ENCODE peak calls at places on chromosomes 13 and 19, in four cellular contexts. One of them, this sample, is unnamed.
A peak's percentile ranks its signal among the peaks of the same experiment; 100 is the strongest.

GRCh38 chr13:39035204-39035603 is 2.7 kb downstream of the PROSER1 start:
- DNase-seq in omental fat pad: no peak
- DNase-seq in CD8-positive, alpha-beta T cell: no peak
- DNase-seq in Peyer's patch: no peak
- DNase-seq in this sample: no peak

GRCh38 chr19:45406957-45407375 is 522 bp downstream of the POLR1G start:
- DNase-seq in omental fat pad: no peak
- DNase-seq in CD8-positive, alpha-beta T cell: no peak
- DNase-seq in Peyer's patch: no peak
- DNase-seq in this sample: no peak

GRCh38 chr19:11422163-11423068 is 3.3 kb upstream of the RGL3 start:
- DNase-seq in Peyer's patch: peak; percentile 73
- DNase-seq in omental fat pad: peak; percentile 41
- DNase-seq in CD8-positive, alpha-beta T cell: peak; percentile 60
- DNase-seq in this sample: peak; percentile 69

GRCh38 chr19:32020538-32020937 is 324.9 kb upstream of the ZNF507 start:
- DNase-seq in Peyer's patch: no peak
- DNase-seq in CD8-positive, alpha-beta T cell: no peak
- DNase-seq in omental fat pad: no peak
- DNase-seq in this sample: no peak

GRCh38 chr19:2695288-2695866 is 7.1 kb downstream of the GNG7 start:
- DNase-seq in CD8-positive, alpha-beta T cell: no peak
- DNase-seq in omental fat pad: no peak
- DNase-seq in Peyer's patch: no peak
- DNase-seq in this sample: no peak

GRCh38 chr13:105471683-105472082 is 1063.8 kb downstream of the EFNB2 start:
- DNase-seq in CD8-positive, alpha-beta T cell: no peak
- DNase-seq in Peyer's patch: no peak
- DNase-seq in omental fat pad: no peak
- DNase-seq in this sample: no peak

GRCh38 chr19:49549045-49549444 is 21.2 kb downstream of the RCN3 start:
- DNase-seq in Peyer's patch: no peak
- DNase-seq in omental fat pad: no peak
- DNase-seq in CD8-positive, alpha-beta T cell: no peak
- DNase-seq in this sample: no peak

GRCh38 chr13:24684600-24684998 is 4.4 kb downstream of the ATP12A start:
- DNase-seq in Peyer's patch: no peak
- DNase-seq in omental fat pad: no peak
- DNase-seq in CD8-positive, alpha-beta T cell: peak; percentile 16
- DNase-seq in this sample: no peak

GRCh38 chr13:34172048-34172447 is 354.1 kb downstream of the RFC3 start:
- DNase-seq in Peyer's patch: no peak
- DNase-seq in omental fat pad: no peak
- DNase-seq in CD8-positive, alpha-beta T cell: no peak
- DNase-seq in this sample: no peak

DNA sequence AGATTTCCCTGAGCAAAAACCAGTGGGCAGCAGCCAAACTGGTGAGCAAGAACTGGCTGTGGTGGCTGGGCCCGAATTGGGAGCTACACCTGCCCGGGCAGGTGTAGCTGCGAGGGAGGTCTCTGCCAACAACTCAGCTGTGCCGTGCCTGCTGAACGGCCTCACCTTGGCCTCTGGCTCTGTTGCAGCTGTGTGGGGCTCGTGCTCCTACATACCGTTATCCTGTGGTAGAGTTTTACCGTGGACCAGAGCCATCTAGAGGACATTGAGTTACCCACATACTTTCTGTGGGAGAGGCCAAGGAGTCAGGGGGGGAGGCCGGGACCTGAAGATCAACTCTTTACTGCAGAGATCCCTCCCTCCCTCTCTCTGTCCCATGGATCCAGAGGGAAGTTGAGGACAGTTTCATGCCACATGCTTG is 113.2 kb downstream of the TM9SF2 start:
- DNase-seq in omental fat pad: no peak
- DNase-seq in CD8-positive, alpha-beta T cell: peak; percentile 22
- DNase-seq in Peyer's patch: no peak
- DNase-seq in this sample: no peak
- TF ChIP-seq CTCF in omental fat pad: no peak
- TF ChIP-seq CTCF in CD8-positive, alpha-beta T cell: no peak
- TF ChIP-seq CTCF in Peyer's patch: peak; percentile 29
- TF ChIP-seq CTCF in this sample: peak; percentile 32

DNA sequence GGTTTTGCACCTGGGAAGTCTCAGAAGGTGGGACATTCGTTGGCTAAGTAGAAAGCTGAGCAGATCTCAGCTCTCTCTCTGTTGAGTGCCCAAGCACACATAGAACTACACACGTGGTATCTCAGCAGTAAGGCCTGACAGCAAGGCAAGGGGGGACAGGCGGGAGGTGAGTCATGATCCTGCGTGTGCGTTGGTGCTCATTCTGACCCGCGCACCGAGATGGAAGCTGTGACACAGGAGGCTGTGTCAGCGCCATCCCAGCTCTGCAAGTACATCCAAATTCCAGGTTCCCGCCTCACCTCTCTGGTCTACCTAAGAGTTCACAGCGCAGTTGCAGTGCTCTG is 135.7 kb downstream of the USP12 start:
- DNase-seq in omental fat pad: no peak
- DNase-seq in CD8-positive, alpha-beta T cell: no peak
- DNase-seq in Peyer's patch: no peak
- DNase-seq in this sample: no peak
- TF ChIP-seq CTCF in omental fat pad: no peak
- TF ChIP-seq CTCF in CD8-positive, alpha-beta T cell: no peak
- TF ChIP-seq CTCF in Peyer's patch: no peak
- TF ChIP-seq CTCF in this sample: no peak

GRCh38 chr19:58401825-58402433 is 6.5 kb downstream of the RNF225 start:
- DNase-seq in Peyer's patch: peak; percentile 50
- DNase-seq in CD8-positive, alpha-beta T cell: no peak
- DNase-seq in omental fat pad: no peak
- DNase-seq in this sample: no peak

GRCh38 chr19:58409010-58409790 is 751 bp downstream of the ZNF584 start:
- DNase-seq in Peyer's patch: no peak
- DNase-seq in omental fat pad: no peak
- DNase-seq in CD8-positive, alpha-beta T cell: no peak
- DNase-seq in this sample: no peak

GRCh38 chr19:58408152-58409009 is at the start of gene ZNF584:
- DNase-seq in Peyer's patch: peak; percentile 94
- DNase-seq in omental fat pad: peak; percentile 65
- DNase-seq in CD8-positive, alpha-beta T cell: peak; percentile 92
- DNase-seq in this sample: peak; percentile 90

GRCh38 chr19:58407658-58408151 is 744 bp upstream of the ZNF584 start:
- DNase-seq in omental fat pad: no peak
- DNase-seq in Peyer's patch: no peak
- DNase-seq in CD8-positive, alpha-beta T cell: no peak
- DNase-seq in this sample: no peak

DNA sequence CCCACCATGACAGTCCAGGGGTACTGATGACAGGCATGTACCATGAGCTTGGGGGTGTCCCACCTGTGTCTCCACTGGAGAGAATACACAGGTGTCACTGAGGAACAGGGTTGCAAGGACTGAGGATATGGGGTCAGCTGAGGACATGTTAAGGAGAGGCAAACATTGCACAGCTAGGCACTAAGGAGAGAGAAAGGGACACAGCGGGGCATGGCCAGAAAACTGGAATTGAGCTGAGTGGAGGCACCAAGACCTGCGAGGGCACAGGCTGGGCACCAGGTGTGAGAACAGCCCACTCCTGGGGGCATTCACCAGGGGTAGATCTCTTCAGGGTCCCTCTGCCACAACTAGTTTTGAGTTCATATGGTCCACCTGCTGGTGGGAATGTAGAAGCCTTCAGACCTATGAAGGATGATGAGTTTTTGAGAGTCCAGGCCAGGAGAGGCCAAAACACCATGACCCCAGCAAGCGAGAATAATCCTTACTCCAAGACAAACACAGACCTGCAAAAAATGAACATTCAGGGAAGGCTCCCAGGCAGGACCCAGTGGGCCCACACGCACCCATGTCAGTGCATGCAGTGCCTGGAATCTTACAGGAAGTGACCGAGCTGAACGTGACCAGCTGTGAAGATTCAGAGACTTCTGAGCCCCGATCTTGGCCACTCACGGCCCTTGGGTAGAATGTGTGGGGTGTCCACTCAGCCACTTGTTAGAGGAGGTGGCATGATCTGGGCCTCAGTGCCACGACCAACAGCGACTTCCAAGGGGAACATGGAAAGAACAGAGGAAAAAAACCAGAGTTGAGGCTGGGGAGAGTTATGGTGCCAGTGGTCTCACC is 1.4 kb upstream of the ZNF584 start:
- DNase-seq in Peyer's patch: no peak
- DNase-seq in CD8-positive, alpha-beta T cell: no peak
- DNase-seq in omental fat pad: no peak
- DNase-seq in this sample: no peak
- TF ChIP-seq CTCF in Peyer's patch: peak; percentile 11
- TF ChIP-seq CTCF in CD8-positive, alpha-beta T cell: no peak
- TF ChIP-seq CTCF in omental fat pad: no peak
- TF ChIP-seq CTCF in this sample: no peak

DNA sequence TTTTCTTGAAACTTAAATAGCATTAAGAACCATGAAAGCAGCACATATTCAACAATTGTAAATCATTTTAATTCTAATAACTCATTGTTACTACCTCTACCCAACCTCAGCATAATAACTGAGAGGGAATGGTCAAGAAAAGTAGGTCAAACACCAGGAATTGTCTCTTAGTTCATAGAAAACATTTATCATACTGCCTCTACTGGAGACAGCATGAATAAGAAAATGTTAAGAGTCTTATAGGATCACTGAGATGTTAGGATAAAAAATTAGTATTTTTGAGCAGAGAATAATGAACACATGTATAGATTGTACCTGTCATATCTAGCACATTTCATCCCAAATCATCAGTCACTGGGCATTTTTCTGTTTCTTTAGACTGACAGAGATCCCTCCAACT is 515.3 kb downstream of the PCDH9 start:
- DNase-seq in CD8-positive, alpha-beta T cell: no peak
- DNase-seq in Peyer's patch: no peak
- DNase-seq in omental fat pad: no peak
- DNase-seq in this sample: no peak
- TF ChIP-seq CTCF in CD8-positive, alpha-beta T cell: no peak
- TF ChIP-seq CTCF in Peyer's patch: no peak
- TF ChIP-seq CTCF in omental fat pad: no peak
- TF ChIP-seq CTCF in this sample: no peak

This sample was measured in CD14-positive monocyte.